ENCODE peak calls at places on chromosomes 12 and 14, in nine cellular contexts. X is omental fat pad; V is psoas muscle; Z is endothelial cell; U is PC-3; M is NCI-H1417; E is activated T-helper 1 cell treated with anti-CD3 and anti-CD28 coated beads, Interleukin-2, amount 50 U/mL, for 16 hours; C is GM19239; P is stimulated activated CD4-positive, alpha-beta T cell treated with anti-CD3 and anti-CD28 coated beads, Interleukin-12 subunit alpha, Interleukin-12 subunit beta, amount 100 ng/mL, for 4 hours. B is an unnamed sample.
A peak's percentile ranks its signal among the peaks of the same experiment; 100 is the strongest.

GRCh38 chr14:100070310-100070709 is 5.1 kb downstream of the EVL start:
- DNase-seq in P (no peak), U (no peak), Z (no peak), M (no peak), V (no peak), X (no peak), C (no peak), E (no peak), B (no peak)

GRCh38 chr14:38078393-38078792 is 129.3 kb upstream of the SSTR1 start:
- DNase-seq in U (peak; percentile 17), X (no peak), P (no peak), M (peak; percentile 31), E (no peak), V (no peak), C (no peak), Z (no peak), B (no peak)

GRCh38 chr14:70726651-70727375 is 82.5 kb downstream of the MAP3K9 start:
- DNase-seq in V (no peak), M (no peak), Z (no peak), X (no peak), U (no peak), E (no peak), C (no peak), P (no peak), B (no peak)

GRCh38 chr12:5746917-5747316 is 198.1 kb downstream of the ANO2 start:
- DNase-seq in V (no peak), X (no peak), P (no peak), E (no peak), U (no peak), Z (no peak), M (no peak), C (no peak), B (no peak)

GRCh38 chr14:90444077-90444696 is 47.4 kb downstream of the CALM1 start:
- DNase-seq in E (no peak), P (no peak), X (no peak), V (peak; percentile 28), Z (no peak), U (peak; percentile 97), C (no peak), M (no peak), B (no peak)

GRCh38 chr12:46465307-46465706 is 92.7 kb upstream of the SLC38A2 start:
- DNase-seq in U (no peak), C (no peak), Z (no peak), E (no peak), P (no peak), V (no peak), M (no peak), X (no peak), B (no peak)

GRCh38 chr12:120862664-120863063 is 41.5 kb downstream of the SPPL3 start:
- DNase-seq in C (no peak), V (no peak), U (no peak), M (no peak), E (no peak), P (no peak), Z (no peak), X (no peak), B (no peak)

GRCh38 chr12:54983536-54984102 is 943 bp downstream of the TESPA1 start:
- DNase-seq in P (peak; percentile 42), Z (no peak), U (no peak), V (no peak), E (no peak), C (no peak), M (no peak), X (no peak), B (no peak)

GRCh38 chr12:83197483-83197914 is 510.8 kb downstream of the TMTC2 start:
- DNase-seq in V (no peak), P (no peak), C (no peak), E (no peak), X (no peak), U (no peak), Z (no peak), M (no peak), B (no peak)

GRCh38 chr12:132456944-132457495 is 32.9 kb upstream of the FBRSL1 start:
- DNase-seq in M (no peak), U (no peak), X (no peak), E (no peak), C (no peak), P (no peak), V (no peak), Z (no peak), B (no peak)

GRCh38 chr14:75003250-75004027 is 718 bp downstream of the EIF2B2 start:
- DNase-seq in X (no peak), E (no peak), U (no peak), P (no peak), M (peak; percentile 50), C (no peak), V (no peak), Z (peak; percentile 7), B (no peak)

GRCh38 chr12:6280053-6280469 is 30.4 kb upstream of the PLEKHG6 start:
- DNase-seq in X (no peak), M (no peak), E (no peak), P (no peak), V (peak; percentile 37), U (peak; percentile 95), Z (no peak), C (no peak), B (no peak)

GRCh38 chr12:52798671-52799497 is 3.0 kb upstream of the KRT3 start:
- DNase-seq in Z (no peak), V (no peak), U (peak; percentile 92), P (no peak), C (no peak), E (no peak), M (no peak), X (no peak), B (no peak)

GRCh38 chr12:95208678-95209077 is 8.6 kb downstream of the FGD6 start:
- DNase-seq in X (no peak), U (no peak), Z (no peak), E (no peak), C (no peak), M (peak; percentile 52), V (no peak), P (no peak), B (no peak)

GRCh38 chr12:128572311-128572810 is 251.4 kb downstream of the SLC15A4 start:
- DNase-seq in C (no peak), P (no peak), M (no peak), E (no peak), U (no peak), X (no peak), V (no peak), Z (no peak), B (no peak)

GRCh38 chr14:24279301-24280186 is 8.1 kb upstream of the RABGGTA start:
- DNase-seq in P (peak; percentile 48), Z (no peak), E (no peak), M (peak; percentile 21), U (peak; percentile 56), C (peak; percentile 37), X (no peak), V (no peak), B (peak; percentile 25)

GRCh38 chr12:77947746-77948145 is 117.1 kb downstream of the NAV3 start:
- DNase-seq in E (no peak), P (no peak), Z (no peak), C (no peak), U (no peak), X (no peak), V (no peak), M (no peak), B (no peak)

GRCh38 chr12:65532162-65532561 is 253.7 kb downstream of the MSRB3 start:
- DNase-seq in Z (no peak), V (no peak), X (no peak), U (peak; percentile 16), E (no peak), M (no peak), C (no peak), P (no peak), B (no peak)

GRCh38 chr12:112169966-112170365 is 44.6 kb downstream of the TRAFD1 start:
- DNase-seq in M (no peak), C (no peak), Z (no peak), V (no peak), U (no peak), P (no peak), X (no peak), E (no peak), B (no peak)

GRCh38 chr12:58939399-58940100 is 19.2 kb upstream of the LRIG3 start:
- DNase-seq in M (no peak), V (no peak), X (no peak), Z (no peak), E (no peak), P (no peak), C (no peak), U (no peak), B (no peak)

GRCh38 chr12:131330106-131330820 is 376.6 kb downstream of the ADGRD1 start:
- DNase-seq in C (no peak), M (no peak), P (no peak), U (no peak), Z (no peak), X (no peak), V (no peak), E (no peak), B (no peak)

GRCh38 chr12:121866331-121866730 is 7.7 kb upstream of the HPD start:
- DNase-seq in U (no peak), M (no peak), Z (no peak), X (no peak), P (no peak), E (no peak), V (no peak), C (no peak), B (no peak)

B was measured in activated naive CD4-positive, alpha-beta T cell treated with anti-CD3 and anti-CD28 coated beads, Interleukin-2, amount 50 U/mL, for 72 hours.